ENCODE peak calls at places on chromosomes 11 and 22, in nine cellular contexts. P is bronchial epithelial cell, C is uterus, R is pancreas, B is foreskin fibroblast, M is astrocyte of the spinal cord, L is Caco-2, X is MM.1S, T is cardiac fibroblast. F is an unnamed sample.

GRCh38 chr22:46964773-46965550 is 202.5 kb downstream of the TBC1D22A start:
- DNase-seq in R (no peak), L (no peak), T (no peak), P (no peak), C (no peak), M (no peak), B (no peak), X (no peak), F (no peak)

GRCh38 chr11:10305262-10305963 is 540 bp downstream of the ADM start:
- DNase-seq in X (peak), R (peak), M (peak), P (no peak), L (peak), B (peak), C (peak), T (peak), F (no peak)

GRCh38 chr11:95698939-95699562 is 90.5 kb downstream of the FAM76B start:
- DNase-seq in R (no peak), M (no peak), C (no peak), P (peak), L (no peak), T (peak), X (no peak), B (peak), F (no peak)

GRCh38 chr11:20105427-20105826 is 54.8 kb downstream of the DBX1 start:
- DNase-seq in L (no peak), T (no peak), X (no peak), R (no peak), P (no peak), M (no peak), C (no peak), B (no peak), F (no peak)

GRCh38 chr11:1029686-1030085 is 6.8 kb downstream of the MUC6 start:
- DNase-seq in B (no peak), T (no peak), R (no peak), X (no peak), C (no peak), L (no peak), M (no peak), P (no peak), F (no peak)

GRCh38 chr11:60887531-60887930 is 18.9 kb downstream of the PRPF19 start:
- DNase-seq in B (peak), C (no peak), P (peak), T (peak), L (peak), X (peak), R (no peak), M (peak), F (no peak)

GRCh38 chr11:85485902-85486301 is 141.2 kb downstream of the DLG2 start:
- DNase-seq in C (no peak), L (no peak), B (no peak), X (no peak), T (no peak), R (no peak), P (no peak), M (no peak), F (no peak)

GRCh38 chr11:32884770-32885384 is 7.7 kb upstream of the QSER1 start:
- DNase-seq in P (peak), L (no peak), X (peak), M (no peak), B (peak), C (no peak), T (peak), R (no peak), F (no peak)

GRCh38 chr11:64453466-64453865 is 94.5 kb downstream of the RPS6KA4 start:
- DNase-seq in B (no peak), T (no peak), M (no peak), P (no peak), R (no peak), C (no peak), X (no peak), L (no peak), F (no peak)

GRCh38 chr11:10796191-10796590 is 12.5 kb downstream of the EIF4G2 start:
- DNase-seq in C (no peak), X (no peak), R (no peak), M (no peak), T (no peak), B (peak), P (no peak), L (no peak), F (no peak)

GRCh38 chr11:129380413-129380812 is 4.8 kb downstream of the BARX2 start:
- DNase-seq in C (no peak), L (no peak), T (no peak), X (no peak), P (no peak), B (no peak), R (no peak), M (no peak), F (no peak)

GRCh38 chr11:47944555-47945128 is 35.7 kb upstream of the PTPRJ start:
- DNase-seq in T (peak), P (peak), C (no peak), X (no peak), R (no peak), B (no peak), M (no peak), L (no peak), F (no peak)

GRCh38 chr11:60951611-60951908 is 416 bp downstream of the SLC15A3 start:
- DNase-seq in M (no peak), R (no peak), X (no peak), C (peak), L (no peak), T (no peak), P (no peak), B (no peak), F (no peak)

GRCh38 chr11:93089474-93090102 is 108.2 kb downstream of the SLC36A4 start:
- DNase-seq in C (no peak), T (peak), P (peak), M (peak), R (no peak), L (peak), X (peak), B (peak), F (no peak)

GRCh38 chr11:3667149-3668035 is 3.8 kb downstream of the CHRNA10 start:
- DNase-seq in B (no peak), R (peak), L (no peak), T (no peak), M (no peak), X (no peak), C (no peak), P (no peak), F (no peak)

GRCh38 chr11:36436589-36436988 is 73.5 kb downstream of the TRAF6 start:
- DNase-seq in R (no peak), P (no peak), M (no peak), T (no peak), B (no peak), L (no peak), C (no peak), X (no peak), F (no peak)

GRCh38 chr11:117959438-117960149 is 26.6 kb upstream of the IL10RA start:
- DNase-seq in P (no peak), T (no peak), M (no peak), X (peak), R (no peak), B (no peak), C (no peak), L (no peak), F (no peak)

GRCh38 chr22:35467788-35468187 is 67.8 kb downstream of the MCM5 start:
- DNase-seq in C (peak), X (no peak), T (peak), M (peak), L (no peak), B (peak), R (peak), P (no peak), F (no peak)

GRCh38 chr22:17035246-17035645 is 27.2 kb upstream of the GAB4 start:
- DNase-seq in X (no peak), T (no peak), L (no peak), B (no peak), P (peak), C (no peak), M (no peak), R (no peak), F (no peak)

GRCh38 chr11:44874284-44874683 is 76.4 kb downstream of the TP53I11 start:
- DNase-seq in R (no peak), T (no peak), L (no peak), P (no peak), C (no peak), B (no peak), X (no peak), M (no peak), F (no peak)

GRCh38 chr22:33919591-33920501 is at the start of gene LARGE1:
- DNase-seq in T (peak), X (peak), C (peak), L (peak), M (no peak), P (no peak), R (peak), B (peak), F (no peak)

GRCh38 chr11:65118097-65118837 is 766 bp upstream of the ZNHIT2 start:
- DNase-seq in T (no peak), B (no peak), L (no peak), P (no peak), C (no peak), X (no peak), M (no peak), R (peak), F (no peak)

GRCh38 chr22:36692280-36692679 is 11.3 kb downstream of the CACNG2 start:
- DNase-seq in T (no peak), M (no peak), L (no peak), X (no peak), B (no peak), P (no peak), R (no peak), C (no peak), F (no peak)

GRCh38 chr22:27474112-27474571 is 327.4 kb downstream of the MN1 start:
- DNase-seq in P (peak), T (peak), M (peak), X (no peak), B (no peak), C (no peak), R (no peak), L (no peak), F (no peak)

GRCh38 chr11:33515347-33515746 is 185.3 kb downstream of the C11orf91 start:
- DNase-seq in C (peak), M (peak), P (peak), T (peak), X (no peak), B (peak), L (no peak), R (no peak), F (no peak)

GRCh38 chr11:116193321-116194114 is 579.3 kb downstream of the BUD13 start:
- DNase-seq in T (peak), X (no peak), B (peak), P (peak), L (peak), M (peak), C (peak), R (peak), F (no peak)

DNA sequence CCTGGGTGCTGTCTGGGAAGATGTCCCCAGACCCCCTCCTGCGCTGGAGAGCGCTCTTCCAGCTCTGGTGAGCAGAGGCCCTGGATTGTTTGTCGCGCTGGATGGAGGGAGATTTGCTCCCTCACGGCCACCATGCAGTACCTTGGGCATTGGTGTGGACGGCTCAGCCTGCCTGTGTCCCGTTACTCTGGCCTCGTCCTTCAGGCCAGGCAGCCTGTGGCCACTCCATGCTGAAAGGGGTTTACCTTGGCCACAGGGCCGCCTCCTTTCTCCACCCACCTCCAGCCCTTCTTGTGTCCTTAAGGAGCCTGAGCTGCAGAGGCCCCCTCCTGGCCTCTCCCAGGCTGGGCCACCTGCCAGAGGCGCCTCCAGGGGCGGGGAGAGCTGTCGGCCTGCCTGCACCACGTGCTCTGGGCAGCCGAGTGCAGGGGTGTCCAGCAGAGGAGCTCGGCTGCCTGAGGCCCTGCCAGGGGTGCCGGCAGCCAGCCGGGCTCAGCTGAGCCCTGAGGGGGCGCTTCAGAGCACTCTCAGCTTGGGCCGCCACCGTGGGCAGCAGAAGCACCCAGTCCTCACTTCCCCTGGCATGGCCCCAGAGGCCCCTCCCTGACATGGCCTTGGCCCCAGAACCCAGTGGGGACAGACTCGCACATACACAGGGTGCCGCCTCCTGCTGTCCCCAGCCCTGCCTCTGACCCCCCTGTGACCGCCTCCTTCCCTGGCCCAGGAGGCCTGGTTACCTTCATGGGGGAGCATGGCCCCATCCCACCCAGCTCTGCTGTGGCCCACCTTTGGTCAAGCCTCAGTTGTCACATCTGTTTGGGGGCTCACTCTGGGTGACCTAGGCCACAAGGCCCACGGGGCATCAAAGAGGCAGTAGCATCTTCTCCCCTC is 3.4 kb downstream of the CCND1 start:
- DNase-seq in X (no peak), P (no peak), M (peak), C (peak), L (peak), B (peak), R (peak), T (peak), F (peak)
- H3K4me3 ChIP-seq in X (no peak), P (no peak), M (peak), C (no peak), L (no peak), B (peak), R (no peak), T (peak), F (peak)

GRCh38 chr11:91773090-91773489 is 451.5 kb upstream of the FAT3 start:
- DNase-seq in B (no peak), L (peak), X (no peak), T (no peak), C (no peak), R (no peak), P (no peak), M (no peak), F (no peak)
- TF ChIP-seq CTCF in B (peak), L (peak), X (no peak), T (no peak), C (no peak), R (no peak), P (no peak), M (peak), F (peak)

DNA sequence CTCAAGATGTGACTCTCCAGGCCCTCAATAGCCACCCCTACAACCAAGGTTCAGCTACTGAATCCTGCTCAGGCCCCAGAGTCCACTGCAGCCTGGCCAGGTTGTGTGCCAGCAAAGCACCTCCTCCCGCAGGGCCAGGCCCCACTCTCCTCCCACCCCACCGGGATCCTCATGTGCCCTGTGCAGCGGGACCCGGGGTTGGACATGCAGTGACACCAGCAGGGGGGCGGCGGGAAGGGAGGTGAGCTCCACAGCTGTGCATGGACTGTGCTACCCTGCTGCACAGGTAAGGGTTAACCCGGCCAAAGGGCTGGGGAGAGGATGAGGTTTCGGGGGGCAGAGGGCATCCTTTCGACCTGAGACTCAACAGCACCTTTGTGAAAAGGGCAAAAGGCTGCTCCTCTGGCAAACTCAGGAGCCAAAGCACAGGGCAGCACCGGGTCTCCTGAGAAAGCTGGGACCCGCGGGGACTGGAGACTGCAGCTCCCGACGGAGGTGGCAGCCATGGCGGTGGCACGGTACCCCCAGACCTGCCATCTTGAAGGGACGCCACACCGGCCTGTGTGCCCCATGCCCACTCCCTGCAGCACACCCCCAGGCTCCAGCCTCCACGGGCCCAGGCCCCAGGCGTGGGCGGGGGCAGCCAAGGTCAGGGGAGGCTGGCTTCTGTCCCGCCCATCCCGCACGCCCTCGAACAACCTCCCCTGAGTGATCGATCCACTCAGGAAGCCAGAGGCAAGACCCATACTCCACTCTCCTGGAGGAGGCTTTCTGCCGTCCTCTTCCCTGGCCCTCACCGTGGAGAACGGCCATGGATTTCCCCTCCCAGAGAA is 10.6 kb downstream of the PLXNB2 start:
- DNase-seq in P (no peak), C (no peak), T (no peak), M (no peak), X (no peak), B (no peak), L (no peak), R (peak), F (no peak)
- H3K4me3 ChIP-seq in P (no peak), C (no peak), T (no peak), M (no peak), X (no peak), B (no peak), L (no peak), R (no peak), F (no peak)

GRCh38 chr22:44807915-44808690 is 55.7 kb downstream of the ARHGAP8 start:
- DNase-seq in X (no peak), P (no peak), B (no peak), M (no peak), C (no peak), T (no peak), L (no peak), R (no peak), F (no peak)
- TF ChIP-seq CTCF in X (no peak), P (peak), B (no peak), M (peak), C (no peak), T (no peak), L (no peak), R (no peak), F (peak)

GRCh38 chr11:78350646-78351165 is 66.9 kb downstream of the GAB2 start:
- DNase-seq in R (no peak), C (no peak), P (no peak), T (peak), M (peak), L (no peak), X (no peak), B (peak), F (no peak)
- H3K4me3 ChIP-seq in R (no peak), C (peak), P (no peak), T (peak), M (no peak), L (no peak), X (peak), B (peak), F (peak)

DNA sequence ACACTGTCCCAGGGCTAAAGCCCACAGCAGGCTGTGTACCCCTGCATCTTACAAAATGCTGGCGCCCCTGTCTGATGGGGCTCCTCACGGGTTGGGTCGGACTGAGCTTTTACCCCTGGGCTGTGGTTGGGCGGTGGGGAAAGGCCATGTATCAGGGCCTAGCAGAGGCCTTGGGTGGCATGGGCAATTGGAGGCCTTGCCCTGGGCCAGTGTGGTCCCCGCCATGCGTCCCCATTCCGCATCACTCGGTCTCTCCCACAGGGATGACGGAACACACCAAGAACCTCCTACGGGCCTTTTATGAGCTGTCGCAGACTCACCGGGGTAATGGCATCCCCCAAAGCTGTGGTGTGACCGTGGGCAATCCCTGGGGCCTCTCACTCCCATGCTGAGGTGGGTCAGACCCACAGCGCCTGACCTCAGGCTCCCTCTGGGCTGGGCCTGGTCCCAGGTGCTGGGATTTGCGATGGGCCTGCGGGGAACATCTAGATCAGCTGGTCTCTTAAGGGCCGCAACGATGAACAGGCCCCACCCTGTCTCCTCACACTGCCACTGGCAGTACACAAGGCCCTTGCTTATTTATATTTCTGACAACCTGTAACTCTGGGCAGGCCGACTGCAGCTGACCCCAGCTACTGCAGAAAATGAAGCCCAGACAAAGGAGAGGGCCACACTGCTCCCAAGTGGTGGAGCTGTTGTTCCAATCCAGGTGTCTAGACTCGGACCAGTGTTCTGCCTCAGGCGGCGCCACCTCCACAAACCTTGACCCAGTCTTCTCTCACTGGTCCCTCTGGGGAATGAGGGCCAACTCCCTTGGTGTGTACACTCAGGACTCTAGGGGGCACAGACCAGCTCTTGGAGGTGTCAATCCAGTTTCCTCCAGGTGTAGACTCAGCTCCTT is 12.3 kb downstream of the SLC16A8 start:
- DNase-seq in R (no peak), L (no peak), X (no peak), C (no peak), M (no peak), P (no peak), T (no peak), B (no peak), F (no peak)
- TF ChIP-seq CTCF in R (no peak), L (no peak), X (no peak), C (no peak), M (no peak), P (no peak), T (no peak), B (no peak), F (no peak)

DNA sequence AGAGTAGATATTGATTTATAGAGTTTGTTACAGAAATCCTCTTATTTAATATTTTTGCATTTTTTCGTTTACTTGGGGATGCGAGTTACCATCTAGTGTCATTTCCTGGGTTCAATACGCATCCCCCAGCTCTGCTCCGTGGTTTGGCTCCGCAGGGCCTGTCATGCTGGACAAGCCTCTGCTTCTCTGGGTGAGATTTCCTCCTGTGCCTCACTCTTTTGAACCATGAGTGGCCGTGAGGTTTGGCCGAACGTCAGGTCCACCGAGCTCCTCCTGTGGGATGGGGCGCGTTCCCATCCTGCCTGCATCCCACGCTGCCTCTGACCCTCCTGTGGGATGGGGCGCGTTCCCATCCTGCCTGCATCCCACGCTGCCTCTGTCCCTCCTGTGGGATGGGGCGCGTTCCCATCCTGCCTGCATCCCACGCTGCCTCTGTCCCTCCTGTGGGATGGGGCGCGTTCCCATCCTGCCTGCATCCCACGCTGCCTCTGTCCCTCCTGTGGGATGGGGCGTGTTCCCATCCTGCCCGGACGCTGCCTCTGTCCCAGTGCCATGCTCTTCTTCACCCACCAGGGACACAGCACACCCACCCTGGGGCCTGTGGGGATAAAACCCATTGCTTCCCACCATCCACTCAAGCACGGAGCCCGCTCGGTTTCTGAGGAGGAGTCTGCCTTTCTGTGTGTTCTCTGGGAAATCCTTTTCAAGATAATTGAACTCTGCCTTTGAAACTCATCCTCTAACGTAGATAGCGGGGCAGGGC is 506.8 kb downstream of the BRD1 start:
- DNase-seq in C (no peak), B (no peak), L (no peak), R (no peak), P (no peak), M (no peak), X (no peak), T (no peak), F (no peak)
- H3K4me3 ChIP-seq in C (no peak), B (no peak), L (no peak), R (no peak), P (no peak), M (no peak), X (no peak), T (no peak), F (no peak)

GRCh38 chr11:27497284-27497866 is 9.2 kb downstream of the LIN7C start:
- DNase-seq in L (no peak), X (peak), T (peak), R (no peak), B (no peak), M (peak), C (no peak), P (peak), F (no peak)
- TF ChIP-seq CTCF in L (peak), X (peak), T (peak), R (no peak), B (peak), M (peak), C (peak), P (peak), F (peak)